ENCODE peak calls at places on chromosomes 1 and 21, in nine cellular contexts. X is right lobe of liver, N is HepG2, M is GM10248, U is mucosa of descending colon, L is pancreas, H is A673, K is thyroid gland, S is tibial artery. D is an unnamed sample.

GRCh38 chr1:84619383-84620093 is 45.3 kb upstream of the CTBS start:
- DNase-seq in X (no peak), N (peak; percentile 9), M (no peak), U (no peak), L (peak; percentile 12), H (peak; percentile 71), K (no peak), S (no peak), D (no peak)

GRCh38 chr1:118827207-118827606 is 160.9 kb downstream of the TBX15 start:
- DNase-seq in X (no peak), N (no peak), M (no peak), U (no peak), L (no peak), H (no peak), K (no peak), S (no peak), D (no peak)

GRCh38 chr1:172219966-172220365 is 200.5 kb upstream of the C1orf105 start:
- DNase-seq in X (no peak), N (no peak), M (no peak), U (no peak), L (no peak), H (no peak), K (no peak), S (no peak), D (no peak)

GRCh38 chr1:11428789-11429188 is 50.2 kb upstream of the DISP3 start:
- DNase-seq in X (no peak), N (no peak), M (no peak), U (no peak), L (no peak), H (no peak), K (no peak), S (no peak), D (no peak)

GRCh38 chr1:62082456-62083363 is 111.9 kb upstream of the L1TD1 start:
- DNase-seq in X (no peak), N (peak; percentile 20), M (peak; percentile 49), U (no peak), L (no peak), H (peak; percentile 53), K (peak; percentile 11), S (no peak), D (peak; percentile 58)

GRCh38 chr21:20997633-20998455 is at the start of gene NCAM2:
- DNase-seq in X (peak; percentile 69), N (peak; percentile 9), M (peak; percentile 19), U (peak; percentile 54), L (peak; percentile 70), H (peak; percentile 93), K (peak; percentile 75), S (peak; percentile 45), D (peak; percentile 50)

GRCh38 chr1:169584483-169585144 is 1.7 kb downstream of the F5 start:
- DNase-seq in X (no peak), N (peak; percentile 89), M (no peak), U (no peak), L (no peak), H (no peak), K (no peak), S (no peak), D (no peak)

GRCh38 chr1:87329051-87329755 is 523 bp downstream of the LMO4 start:
- DNase-seq in X (peak; percentile 79), N (peak; percentile 54), M (peak; percentile 35), U (peak; percentile 77), L (peak; percentile 57), H (peak; percentile 60), K (peak; percentile 53), S (peak; percentile 34), D (peak; percentile 58)

GRCh38 chr1:221435510-221435909 is 306.4 kb downstream of the DUSP10 start:
- DNase-seq in X (no peak), N (peak; percentile 17), M (peak; percentile 52), U (no peak), L (no peak), H (peak; percentile 53), K (no peak), S (no peak), D (peak; percentile 57)

GRCh38 chr21:45091540-45092322 is 17.4 kb downstream of the ADARB1 start:
- DNase-seq in X (no peak), N (no peak), M (no peak), U (no peak), L (no peak), H (no peak), K (no peak), S (no peak), D (no peak)

GRCh38 chr1:164380893-164381292 is 178.1 kb upstream of the PBX1 start:
- DNase-seq in X (no peak), N (no peak), M (no peak), U (no peak), L (peak; percentile 2), H (peak; percentile 41), K (no peak), S (peak; percentile 23), D (no peak)

GRCh38 chr1:180510882-180511281 is 8.5 kb upstream of the ACBD6 start:
- DNase-seq in X (no peak), N (no peak), M (no peak), U (no peak), L (no peak), H (no peak), K (no peak), S (no peak), D (no peak)

GRCh38 chr1:197441990-197442389 is 173.9 kb downstream of the CRB1 start:
- DNase-seq in X (peak; percentile 74), N (peak; percentile 30), M (no peak), U (no peak), L (no peak), H (no peak), K (peak; percentile 58), S (no peak), D (no peak)

GRCh38 chr1:200530551-200531261 is 89.8 kb downstream of the KIF14 start:
- DNase-seq in X (no peak), N (no peak), M (no peak), U (no peak), L (no peak), H (no peak), K (no peak), S (no peak), D (no peak)

GRCh38 chr1:28640766-28641165 is 2.1 kb downstream of the TAF12 start:
- DNase-seq in X (no peak), N (peak; percentile 50), M (no peak), U (no peak), L (no peak), H (no peak), K (no peak), S (no peak), D (no peak)
- TF ChIP-seq CTCF in X (no peak), N (peak; percentile 41), M (peak; percentile 21), U (no peak), L (no peak), H (peak; percentile 34), K (no peak), S (no peak), D (peak; percentile 26)

GRCh38 chr1:188857526-188858087 is 1620.1 kb downstream of the BRINP3 start:
- DNase-seq in X (no peak), N (no peak), M (no peak), U (no peak), L (no peak), H (no peak), K (no peak), S (no peak), D (no peak)
- TF ChIP-seq CTCF in X (no peak), N (no peak), M (no peak), U (no peak), L (no peak), H (no peak), K (no peak), S (no peak), D (no peak)

DNA sequence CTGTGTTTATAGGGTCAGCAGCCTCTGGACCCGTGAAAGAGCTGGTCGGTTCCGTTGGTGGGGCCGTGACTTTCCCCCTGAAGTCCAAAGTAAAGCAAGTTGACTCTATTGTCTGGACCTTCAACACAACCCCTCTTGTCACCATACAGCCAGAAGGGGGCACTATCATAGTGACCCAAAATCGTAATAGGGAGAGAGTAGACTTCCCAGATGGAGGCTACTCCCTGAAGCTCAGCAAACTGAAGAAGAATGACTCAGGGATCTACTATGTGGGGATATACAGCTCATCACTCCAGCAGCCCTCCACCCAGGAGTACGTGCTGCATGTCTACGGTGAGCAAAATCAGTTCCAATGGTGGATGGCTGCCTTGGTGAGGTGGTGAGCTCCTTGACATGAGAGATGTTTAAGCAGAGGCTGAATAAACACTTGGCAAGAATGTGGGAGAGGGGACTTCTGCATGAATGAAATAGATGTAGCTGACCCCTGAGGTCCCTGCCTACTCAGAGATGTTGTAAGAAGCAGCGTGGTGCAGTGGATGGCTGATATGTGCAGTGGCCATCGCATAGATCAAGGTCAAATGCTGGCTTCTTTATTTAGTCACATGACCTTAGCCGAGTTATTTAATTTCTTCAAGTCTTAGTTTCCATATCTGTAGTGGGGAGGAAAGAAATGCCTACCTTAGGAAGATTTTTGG is 9.3 kb downstream of the SLAMF7 start:
- DNase-seq in X (no peak), N (no peak), M (no peak), U (no peak), L (no peak), H (peak; percentile 45), K (no peak), S (no peak), D (no peak)
- TF ChIP-seq CTCF in X (peak; percentile 39), N (no peak), M (peak; percentile 37), U (no peak), L (no peak), H (peak; percentile 46), K (no peak), S (no peak), D (peak; percentile 35)

GRCh38 chr1:185938396-185938795 is 204.2 kb downstream of the HMCN1 start:
- DNase-seq in X (no peak), N (no peak), M (no peak), U (no peak), L (no peak), H (peak; percentile 62), K (no peak), S (no peak), D (no peak)
- TF ChIP-seq CTCF in X (no peak), N (no peak), M (no peak), U (no peak), L (no peak), H (no peak), K (no peak), S (no peak), D (no peak)

GRCh38 chr1:235328271-235329138 is at the start of gene GGPS1:
- DNase-seq in X (peak; percentile 98), N (peak; percentile 100), M (peak; percentile 92), U (peak; percentile 98), L (peak; percentile 97), H (peak; percentile 97), K (peak; percentile 98), S (peak; percentile 97), D (peak; percentile 92)
- TF ChIP-seq CTCF in X (no peak), N (no peak), M (no peak), U (peak; percentile 1), L (no peak), H (no peak), K (no peak), S (no peak), D (no peak)

GRCh38 chr1:240294566-240294965 is 202.9 kb downstream of the FMN2 start:
- DNase-seq in X (no peak), N (no peak), M (no peak), U (no peak), L (no peak), H (no peak), K (no peak), S (no peak), D (no peak)
- TF ChIP-seq CTCF in X (no peak), N (no peak), M (no peak), U (no peak), L (no peak), H (no peak), K (no peak), S (no peak), D (no peak)

D was measured in GM13976.